ENCODE peak calls at places on chromosome 1, in five cellular contexts. One of them, this sample, is unnamed.

GRCh38 chr1:177659259-177659658 is 310.6 kb downstream of the SEC16B start:
- DNase-seq in mesothelial cell of epicardium: no peak
- DNase-seq in nephron progenitor cell: no peak
- DNase-seq in AG04450: no peak
- DNase-seq in fibroblast of the conjunctiva: no peak
- DNase-seq in this sample: no peak

GRCh38 chr1:164565356-164565755 is 6.4 kb downstream of the PBX1 start:
- DNase-seq in mesothelial cell of epicardium: no peak
- DNase-seq in nephron progenitor cell: no peak
- DNase-seq in fibroblast of the conjunctiva: no peak
- DNase-seq in AG04450: no peak
- DNase-seq in this sample: no peak

GRCh38 chr1:95653598-95653997 is 419.6 kb downstream of the RWDD3 start:
- DNase-seq in mesothelial cell of epicardium: no peak
- DNase-seq in fibroblast of the conjunctiva: no peak
- DNase-seq in nephron progenitor cell: no peak
- DNase-seq in AG04450: no peak
- DNase-seq in this sample: no peak

GRCh38 chr1:33013791-33014190 is 22.9 kb downstream of the AK2 start:
- DNase-seq in mesothelial cell of epicardium: no peak
- DNase-seq in fibroblast of the conjunctiva: no peak
- DNase-seq in nephron progenitor cell: no peak
- DNase-seq in AG04450: no peak
- DNase-seq in this sample: no peak

GRCh38 chr1:83998205-83998598 is 730 bp downstream of the TTLL7 start:
- DNase-seq in AG04450: no peak
- DNase-seq in fibroblast of the conjunctiva: no peak
- DNase-seq in nephron progenitor cell: no peak
- DNase-seq in mesothelial cell of epicardium: no peak
- DNase-seq in this sample: no peak

GRCh38 chr1:54282101-54282847 is 82.3 kb downstream of the MRPL37 start:
- DNase-seq in AG04450: no peak
- DNase-seq in mesothelial cell of epicardium: no peak
- DNase-seq in fibroblast of the conjunctiva: no peak
- DNase-seq in nephron progenitor cell: no peak
- DNase-seq in this sample: no peak

GRCh38 chr1:109399326-109399957 is 1.7 kb upstream of the SORT1 start:
- DNase-seq in AG04450: peak
- DNase-seq in nephron progenitor cell: peak
- DNase-seq in mesothelial cell of epicardium: no peak
- DNase-seq in fibroblast of the conjunctiva: no peak
- DNase-seq in this sample: no peak

GRCh38 chr1:2255420-2256369 is 27.6 kb downstream of the SKI start:
- DNase-seq in AG04450: no peak
- DNase-seq in nephron progenitor cell: no peak
- DNase-seq in fibroblast of the conjunctiva: peak
- DNase-seq in mesothelial cell of epicardium: no peak
- DNase-seq in this sample: no peak

GRCh38 chr1:26378088-26378878 is 5.7 kb upstream of the ZNF683 start:
- DNase-seq in mesothelial cell of epicardium: no peak
- DNase-seq in nephron progenitor cell: no peak
- DNase-seq in fibroblast of the conjunctiva: peak
- DNase-seq in AG04450: peak
- DNase-seq in this sample: no peak

GRCh38 chr1:169488157-169488556 is 2.4 kb upstream of the SLC19A2 start:
- DNase-seq in nephron progenitor cell: no peak
- DNase-seq in mesothelial cell of epicardium: no peak
- DNase-seq in fibroblast of the conjunctiva: no peak
- DNase-seq in AG04450: no peak
- DNase-seq in this sample: no peak

GRCh38 chr1:39679821-39680220 is 7.9 kb upstream of the NT5C1A start:
- DNase-seq in nephron progenitor cell: no peak
- DNase-seq in mesothelial cell of epicardium: no peak
- DNase-seq in fibroblast of the conjunctiva: no peak
- DNase-seq in AG04450: no peak
- DNase-seq in this sample: no peak

GRCh38 chr1:109644670-109645069 is 11.2 kb upstream of the GSTM4 start:
- DNase-seq in mesothelial cell of epicardium: no peak
- DNase-seq in AG04450: no peak
- DNase-seq in nephron progenitor cell: no peak
- DNase-seq in fibroblast of the conjunctiva: no peak
- DNase-seq in this sample: no peak